ENCODE peak calls at places on chromosomes 6 and 20, in five cellular contexts. U, W, X, C and J are unnamed samples. For H3K4me1, the result is how much of the 10 kb centered on the place peaks cover.

GRCh38 chr20:23314714-23315498 is 35.7 kb upstream of the NXT1 start:
- DNase-seq in X (no peak), U (no peak), C (no peak), W (no peak), J (no peak)

GRCh38 chr20:3681931-3682820 is at the start of gene ADAM33:
- DNase-seq in W (peak), U (no peak), X (peak), C (no peak), J (no peak)

GRCh38 chr6:30329331-30329730 is 2.6 kb downstream of the TRIM39 start:
- DNase-seq in X (peak), C (peak), W (no peak), U (no peak), J (peak)

GRCh38 chr20:9051508-9051907 is 17.4 kb upstream of the PLCB4 start:
- DNase-seq in C (peak), X (no peak), U (no peak), W (peak), J (no peak)

GRCh38 chr6:81098109-81098814 is 654.2 kb downstream of the TENT5A start:
- DNase-seq in C (no peak), X (no peak), W (no peak), U (no peak), J (no peak)

GRCh38 chr6:4581468-4582420 is 194.5 kb upstream of the CDYL start:
- DNase-seq in W (peak), C (peak), X (no peak), U (no peak), J (no peak)

GRCh38 chr6:137657351-137657911 is 163.2 kb upstream of the OLIG3 start:
- DNase-seq in U (no peak), C (no peak), X (no peak), W (no peak), J (no peak)

GRCh38 chr6:130417951-130418350 is 52.1 kb downstream of the TMEM200A start:
- DNase-seq in X (no peak), W (peak), C (no peak), U (no peak), J (no peak)

GRCh38 chr6:133730881-133731280 is 158.0 kb upstream of the TCF21 start:
- DNase-seq in U (no peak), C (no peak), W (peak), X (no peak), J (no peak)

GRCh38 chr6:90415178-90415577 is 118.5 kb upstream of the BACH2 start:
- DNase-seq in X (no peak), C (no peak), U (no peak), W (no peak), J (no peak)

GRCh38 chr6:9851541-9852380 is 563.1 kb downstream of the TFAP2A start:
- DNase-seq in U (no peak), W (peak), X (no peak), C (peak), J (no peak)

GRCh38 chr6:85168146-85168545 is 281.7 kb upstream of the NT5E start:
- DNase-seq in W (no peak), C (no peak), U (no peak), X (no peak), J (no peak)

GRCh38 chr6:38027685-38028373 is 208.3 kb downstream of the ZFAND3 start:
- DNase-seq in X (no peak), U (no peak), W (peak), C (peak), J (no peak)

GRCh38 chr6:112044856-112045255 is 9.0 kb upstream of the CCN6 start:
- DNase-seq in U (no peak), X (no peak), C (no peak), W (peak), J (no peak)

GRCh38 chr20:19956976-19957375 is 60.2 kb upstream of the NAA20 start:
- DNase-seq in U (no peak), C (no peak), X (no peak), W (no peak), J (no peak)

GRCh38 chr20:48265791-48266190 is 480.5 kb upstream of the SULF2 start:
- DNase-seq in C (no peak), W (no peak), U (no peak), X (no peak), J (no peak)

GRCh38 chr20:41534170-41534569 is 84.0 kb downstream of the CHD6 start:
- DNase-seq in U (no peak), X (no peak), W (no peak), C (no peak), J (no peak)

GRCh38 chr6:170267688-170268087 is 23.2 kb downstream of the DLL1 start:
- DNase-seq in C (no peak), W (no peak), U (no peak), X (no peak), J (no peak)

GRCh38 chr20:57507477-57507876 is 17.5 kb downstream of the CTCFL start:
- DNase-seq in U (no peak), W (peak), X (no peak), C (no peak), J (no peak)

GRCh38 chr6:169326067-169326799 is 72.6 kb upstream of the THBS2 start:
- DNase-seq in U (no peak), X (no peak), W (peak), C (peak), J (no peak)

GRCh38 chr6:53112871-53113270 is 35.8 kb downstream of the GCM1 start:
- DNase-seq in C (no peak), W (no peak), U (no peak), X (peak), J (no peak)

GRCh38 chr20:37407573-37408002 is 61.6 kb downstream of the SRC start:
- DNase-seq in C (no peak), U (no peak), X (no peak), W (peak), J (no peak)

DNA sequence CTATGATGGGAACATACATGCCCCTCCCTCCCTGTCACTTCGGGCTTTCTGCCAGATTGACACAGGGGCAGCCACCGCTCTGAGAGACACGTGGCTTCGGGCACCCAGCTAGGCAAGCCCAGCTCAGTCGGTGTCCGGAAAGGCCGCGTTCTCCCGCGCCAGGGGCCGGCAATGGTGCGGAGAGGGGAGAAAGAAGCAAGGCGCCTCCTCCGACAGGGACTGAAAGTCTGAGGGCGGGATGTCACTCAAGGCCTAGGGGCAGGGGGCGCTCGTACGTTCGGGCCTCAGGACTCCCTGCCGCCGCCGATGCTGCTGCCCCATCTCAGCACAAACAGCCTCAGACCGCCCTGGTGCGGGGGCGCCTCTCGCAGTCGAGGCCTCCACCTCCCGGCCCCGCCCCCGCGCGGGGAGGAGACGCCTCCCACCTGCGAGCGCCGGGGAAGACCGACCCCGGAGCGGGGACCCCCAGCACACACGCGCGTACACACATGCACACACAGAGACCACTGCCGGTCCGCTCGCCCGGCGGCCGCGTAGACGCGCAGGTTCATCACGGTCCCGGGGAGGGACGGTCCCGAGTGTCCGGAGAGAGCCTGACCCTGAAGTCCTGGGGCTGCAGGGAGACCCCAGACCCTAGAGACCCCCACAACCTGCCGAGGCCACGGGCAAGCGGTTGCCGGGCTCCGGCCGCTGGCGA is 1.9 kb downstream of the GRM4 start:
- DNase-seq in W (peak), C (peak), U (peak), X (no peak), J (no peak)
- H3K4me1 ChIP-seq in W (under half), C (under half), U (under half), X (under half), J (under half)

DNA sequence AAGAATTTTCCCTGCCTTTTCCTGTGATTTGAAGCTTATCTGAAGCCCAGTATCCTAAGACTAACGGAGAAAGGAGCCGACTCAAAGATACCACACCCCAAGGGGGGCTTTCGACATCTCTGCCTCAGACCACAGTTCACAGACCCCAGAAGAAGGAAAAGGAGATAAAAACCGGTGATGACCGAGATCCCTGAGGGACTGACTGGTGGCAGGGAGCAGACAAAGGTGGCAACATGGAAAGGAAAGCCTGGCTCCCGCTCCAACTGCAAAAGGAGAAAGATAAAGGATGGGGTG is 668 bp downstream of the STK38 start:
- DNase-seq in C (no peak), W (no peak), U (no peak), X (no peak), J (no peak)
- H3K4me1 ChIP-seq in C (under half), W (under half), U (half or more), X (half or more), J (under half)

DNA sequence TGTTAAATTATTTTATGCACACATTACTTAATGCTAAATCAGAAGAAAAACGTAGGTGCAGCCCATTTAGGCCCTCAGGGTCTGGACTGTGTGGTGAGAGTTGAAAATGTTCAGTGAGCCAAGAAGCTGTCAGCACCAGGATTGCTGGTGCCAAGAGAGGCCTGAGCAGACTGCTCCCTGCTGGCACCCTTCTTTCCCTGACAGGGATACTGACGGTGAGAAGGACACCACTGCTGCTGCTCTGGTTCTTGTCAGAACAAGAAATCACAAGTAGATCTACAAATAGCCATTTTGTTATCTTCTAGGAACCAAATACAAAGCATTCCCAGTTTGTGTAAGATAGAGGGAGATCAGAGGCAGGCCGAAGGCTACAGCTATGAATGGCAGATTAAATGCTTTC is 48.7 kb upstream of the CRISP1 start:
- DNase-seq in W (no peak), U (no peak), C (peak), X (no peak), J (no peak)
- H3K4me1 ChIP-seq in W (under half), U (under half), C (under half), X (under half), J (under half)

DNA sequence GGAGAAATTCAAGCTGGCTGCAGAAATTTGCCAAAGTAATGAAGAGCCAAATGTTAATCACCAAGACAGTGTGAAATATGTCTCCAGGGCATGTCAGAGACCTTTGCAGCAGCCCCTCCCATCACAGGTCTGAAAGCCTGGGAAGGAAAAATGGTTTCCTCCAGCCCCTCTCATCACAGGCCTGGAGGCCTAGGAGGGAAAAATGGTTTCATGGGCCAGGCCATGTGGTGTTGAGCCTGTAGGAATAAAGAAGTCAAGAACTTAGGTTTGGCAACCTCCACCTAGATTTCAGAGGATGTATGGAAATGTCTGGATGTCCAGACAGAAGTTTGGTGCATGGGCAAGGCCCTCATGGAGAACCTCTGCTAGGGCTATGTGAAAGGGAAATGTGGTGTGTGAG is 185.0 kb downstream of the SLC35F1 start:
- DNase-seq in U (no peak), X (no peak), W (no peak), C (no peak), J (no peak)
- H3K4me1 ChIP-seq in U (under half), X (under half), W (under half), C (under half), J (under half)

GRCh38 chr6:156980948-156981347 is 203.8 kb downstream of the ARID1B start:
- DNase-seq in W (no peak), X (no peak), C (no peak), U (no peak), J (no peak)
- H3K4me1 ChIP-seq in W (under half), X (half or more), C (under half), U (half or more), J (under half)

DNA sequence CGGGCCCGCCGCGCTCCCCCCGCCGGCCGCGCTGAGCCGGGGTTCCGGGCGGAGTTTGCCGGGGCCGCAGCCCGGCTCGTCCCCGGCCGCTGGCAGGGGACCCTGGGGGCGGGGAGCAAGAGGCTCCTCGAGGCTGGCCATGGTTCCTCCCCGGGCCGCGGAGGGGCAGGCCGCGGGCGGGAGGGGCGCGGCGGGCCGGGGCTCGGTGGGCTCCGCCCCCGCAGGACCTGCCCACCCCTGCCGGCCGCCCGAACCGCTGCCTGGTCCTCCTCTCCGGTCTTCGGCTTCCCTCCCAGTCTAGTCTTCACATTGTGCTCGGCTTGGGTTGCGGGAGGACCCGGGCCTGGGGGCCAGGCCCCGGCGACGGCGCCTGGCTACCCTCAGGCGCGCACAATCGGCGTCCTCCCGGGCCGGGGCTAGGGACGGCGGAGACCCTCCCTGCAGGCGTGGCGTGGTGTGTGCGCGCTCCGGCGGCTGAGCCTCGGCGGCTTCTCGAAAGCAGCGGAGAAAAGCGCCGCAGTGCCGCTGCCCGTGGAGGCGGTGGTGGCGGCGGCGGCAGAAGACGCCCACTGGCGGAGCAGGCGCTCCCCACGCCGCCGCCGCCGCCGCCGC is at the start of gene PDE10A:
- DNase-seq in U (no peak), W (peak), X (peak), C (peak), J (peak)
- H3K4me1 ChIP-seq in U (under half), W (under half), X (under half), C (under half), J (under half)

DNA sequence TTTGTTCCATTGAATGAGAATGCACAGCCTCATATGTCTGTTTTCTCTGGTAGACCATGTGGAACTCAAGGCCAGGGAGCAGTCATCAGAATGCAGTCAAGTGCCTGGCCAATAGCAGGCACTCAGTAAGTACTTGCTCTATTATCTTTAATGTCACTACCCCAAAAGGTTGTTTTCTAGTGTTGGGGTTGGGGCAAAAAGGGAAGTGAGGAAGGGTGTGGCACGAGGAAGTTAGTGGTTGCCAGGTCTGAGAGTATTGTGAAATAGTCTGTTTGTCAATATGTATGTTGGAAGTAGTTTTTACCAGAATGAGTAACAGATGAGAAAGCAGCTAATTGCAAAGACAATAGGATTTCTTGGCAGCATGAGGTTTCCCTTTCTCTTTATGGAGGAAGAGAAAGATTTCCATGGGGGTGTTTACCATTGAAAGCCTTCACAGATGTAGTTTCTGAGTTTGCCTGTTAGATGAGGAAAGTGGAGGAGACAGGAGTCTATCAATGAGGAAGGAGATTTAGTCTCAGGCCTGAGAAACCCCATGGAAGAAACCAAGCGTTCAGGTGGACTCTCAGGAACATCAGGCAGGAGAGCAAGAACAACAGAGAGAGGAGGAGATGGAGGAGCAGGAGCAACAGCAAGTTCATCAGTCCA is 59.6 kb upstream of the ARMH2 start:
- DNase-seq in C (no peak), X (no peak), U (peak), W (peak), J (peak)
- H3K4me1 ChIP-seq in C (under half), X (under half), U (half or more), W (under half), J (under half)

GRCh38 chr20:53940883-53941546 is 129.4 kb downstream of the BCAS1 start:
- DNase-seq in U (no peak), X (no peak), W (peak), C (peak), J (no peak)

GRCh38 chr20:53942973-53943372 is 127.4 kb downstream of the BCAS1 start:
- DNase-seq in W (no peak), C (no peak), U (no peak), X (no peak), J (peak)

GRCh38 chr20:53941680-53942079 is 128.7 kb downstream of the BCAS1 start:
- DNase-seq in C (no peak), X (no peak), U (no peak), W (no peak), J (no peak)

GRCh38 chr20:53943522-53944291 is 126.7 kb downstream of the BCAS1 start:
- DNase-seq in U (peak), X (no peak), W (peak), C (no peak), J (no peak)

GRCh38 chr20:53942121-53942816 is 128.1 kb downstream of the BCAS1 start:
- DNase-seq in U (no peak), C (peak), W (no peak), X (no peak), J (no peak)
- H3K4me1 ChIP-seq in U (under half), C (under half), W (under half), X (half or more), J (under half)

DNA sequence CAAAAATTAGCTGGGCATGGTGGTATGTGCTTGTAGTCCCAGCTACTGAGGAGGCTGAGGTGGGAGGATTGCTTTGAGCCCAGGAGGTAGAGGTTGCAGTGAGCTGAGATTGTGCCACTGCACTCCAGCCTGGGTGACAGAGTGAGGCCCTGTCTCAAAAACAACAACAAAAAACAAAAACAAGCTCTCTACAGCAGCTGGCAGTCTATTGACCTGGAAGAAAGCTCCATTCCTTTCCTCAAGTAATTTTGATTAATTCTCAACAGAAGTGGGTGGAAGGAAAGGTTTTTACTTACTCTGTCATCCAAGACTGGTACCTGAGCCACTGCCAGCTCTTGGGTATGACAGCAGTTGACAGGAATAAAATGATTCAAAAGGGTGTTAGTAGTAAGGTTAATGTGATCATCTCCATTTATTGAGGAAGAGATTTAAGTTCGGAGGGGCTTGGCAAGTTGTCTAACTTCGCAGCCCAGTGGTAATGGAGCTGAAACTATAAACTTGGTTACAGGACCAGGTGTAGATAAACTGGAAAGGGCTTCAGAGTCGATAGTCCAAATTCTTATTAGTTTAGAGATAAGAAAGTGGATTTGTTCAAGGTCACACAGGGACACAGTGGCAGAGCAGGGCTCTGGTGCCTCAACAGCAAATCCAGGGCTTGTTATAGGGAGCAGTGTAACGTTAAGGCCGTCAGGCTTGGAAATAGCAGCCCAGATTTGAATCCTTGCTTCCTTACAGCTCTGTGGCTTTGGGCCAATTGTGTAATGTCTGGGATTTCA is 14.8 kb downstream of the SRSF3 start:
- DNase-seq in C (no peak), X (no peak), U (no peak), W (peak), J (no peak)
- H3K4me1 ChIP-seq in C (under half), X (half or more), U (half or more), W (under half), J (under half)